ENCODE peak calls at places on chromosomes 4 and X, in eight cellular contexts. D is mammary epithelial cell, J is cardiac muscle cell, Z is fibroblast of the aortic adventitia, Q is heart left ventricle, Y is tibial nerve, X is fibroblast of lung, R is mucosa of descending colon. S is an unnamed sample.
A peak's percentile ranks its signal among the peaks of the same experiment; 100 is the strongest.

GRCh38 chr4:36502350-36502749 is 220.9 kb downstream of the DTHD1 start:
- DNase-seq in Q (no peak), Z (no peak), J (no peak), X (no peak), D (peak; percentile 27), R (no peak), Y (no peak), S (no peak)

GRCh38 chr4:143555676-143556075 is 42.2 kb downstream of the SMARCA5 start:
- DNase-seq in R (no peak), X (no peak), Y (no peak), D (peak; percentile 8), Z (no peak), J (no peak), Q (no peak), S (no peak)

GRCh38 chr4:141654098-141654497 is 17.7 kb downstream of the IL15 start:
- DNase-seq in R (no peak), Y (no peak), Q (peak; percentile 44), Z (peak; percentile 89), X (peak; percentile 86), J (peak; percentile 30), D (no peak), S (no peak)

GRCh38 chrX:131316260-131316659 is 27.2 kb upstream of the IGSF1 start:
- DNase-seq in R (no peak), Q (no peak), Y (no peak), Z (no peak), X (no peak), J (no peak), D (no peak), S (no peak)

GRCh38 chr4:8710416-8710815 is 117.9 kb downstream of the CPZ start:
- DNase-seq in D (no peak), Y (no peak), X (no peak), Q (no peak), R (peak; percentile 41), Z (no peak), J (no peak), S (no peak)

GRCh38 chrX:118975831-118976598 is 1.6 kb downstream of the LONRF3 start:
- DNase-seq in Z (peak; percentile 11), D (no peak), X (peak; percentile 15), Y (peak; percentile 65), Q (peak; percentile 72), J (peak; percentile 10), R (peak; percentile 81), S (no peak)

GRCh38 chrX:151902813-151903591 is 9.7 kb upstream of the MAGEA4 start:
- DNase-seq in J (no peak), R (no peak), Y (peak; percentile 10), D (peak; percentile 71), Z (peak; percentile 87), Q (peak; percentile 52), X (peak; percentile 93), S (peak; percentile 50)

GRCh38 chr4:163554870-163555465 is 60.5 kb downstream of the TMA16 start:
- DNase-seq in Y (no peak), J (peak; percentile 31), Q (no peak), Z (peak; percentile 51), R (no peak), D (peak; percentile 8), X (no peak), S (no peak)

GRCh38 chrX:145843196-145843595 is 25.6 kb downstream of the SLITRK2 start:
- DNase-seq in J (peak; percentile 53), D (no peak), Z (no peak), Y (no peak), R (no peak), X (no peak), Q (no peak), S (no peak)

GRCh38 chr4:90198086-90198847 is 71.1 kb downstream of the CCSER1 start:
- DNase-seq in Z (no peak), J (no peak), Q (no peak), X (peak; percentile 1), D (peak; percentile 2), Y (no peak), R (no peak), S (no peak)

GRCh38 chr4:87979810-87980209 is 4.3 kb downstream of the SPP1 start:
- DNase-seq in R (no peak), J (no peak), Q (no peak), D (no peak), X (no peak), Z (no peak), Y (no peak), S (no peak)

GRCh38 chrX:39576081-39576701 is 521.6 kb downstream of the BCOR start:
- DNase-seq in X (peak; percentile 10), Y (no peak), Q (no peak), D (no peak), J (peak; percentile 20), R (no peak), Z (no peak), S (no peak)

GRCh38 chr4:41177016-41177415 is 37.3 kb downstream of the APBB2 start:
- DNase-seq in D (peak; percentile 72), Z (peak; percentile 74), Q (no peak), X (peak; percentile 89), R (no peak), Y (no peak), J (no peak), S (no peak)

GRCh38 chr4:27791640-27792039 is 931.0 kb downstream of the STIM2 start:
- DNase-seq in X (peak; percentile 61), Z (peak; percentile 30), R (no peak), Q (no peak), Y (no peak), J (no peak), D (peak; percentile 48), S (no peak)

GRCh38 chr4:37667197-37668100 is 18.7 kb downstream of the RELL1 start:
- DNase-seq in Z (peak; percentile 51), D (no peak), Y (no peak), X (no peak), J (no peak), Q (no peak), R (no peak), S (no peak)

GRCh38 chr4:7463584-7464258 is 29.0 kb upstream of the PSAPL1 start:
- DNase-seq in D (no peak), Z (no peak), Q (no peak), J (no peak), R (no peak), X (peak; percentile 19), Y (peak; percentile 10), S (no peak)

GRCh38 chr4:155085843-155086530 is 122.4 kb upstream of the NPY2R start:
- DNase-seq in X (peak; percentile 58), D (peak; percentile 33), Q (no peak), J (no peak), Y (no peak), R (no peak), Z (peak; percentile 77), S (no peak)

DNA sequence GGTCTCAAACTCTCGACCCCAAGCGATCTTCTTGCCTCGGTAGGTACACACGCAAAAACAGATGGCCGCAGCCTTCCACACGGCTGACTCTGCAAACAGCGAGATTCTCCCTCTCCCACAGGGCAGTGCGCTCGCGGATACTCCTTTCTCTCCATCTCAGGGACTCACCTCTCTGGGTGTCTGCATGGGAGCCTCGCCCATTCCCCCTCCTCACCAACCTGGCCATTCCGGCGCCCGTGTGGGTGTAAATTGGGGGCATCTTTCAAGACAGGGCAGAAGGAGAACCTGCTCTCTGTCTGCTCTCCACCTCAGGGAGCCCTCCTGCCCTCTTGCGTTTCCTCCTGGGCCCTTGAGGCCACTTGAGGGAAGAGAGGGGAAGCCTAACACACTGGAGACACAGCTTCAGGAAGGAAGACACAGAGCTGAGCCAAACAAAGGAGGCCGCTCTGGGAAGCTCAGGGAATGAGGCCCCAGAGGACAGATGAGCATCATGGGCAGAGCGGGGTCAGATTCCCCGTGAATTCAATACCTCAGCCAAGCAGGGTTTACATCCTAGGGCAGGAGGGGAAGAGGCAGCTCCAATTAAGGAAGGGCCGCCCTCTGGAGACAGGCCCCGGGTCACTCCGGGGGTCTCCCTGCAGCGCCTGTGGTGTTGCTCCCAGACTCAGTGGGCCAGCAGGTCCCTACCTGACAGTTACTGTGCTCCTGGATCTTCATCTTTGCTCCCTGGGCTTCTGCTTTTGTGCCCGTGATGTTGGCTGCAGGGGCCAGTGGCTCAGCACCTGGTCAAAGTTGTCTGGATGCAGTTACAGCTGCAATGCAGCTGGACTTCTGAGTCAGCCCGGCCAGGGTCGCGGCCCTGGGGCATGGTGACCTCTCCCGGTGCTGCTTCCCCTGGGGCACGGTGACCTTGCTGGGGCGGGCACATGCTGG is 4.2 kb downstream of the CTAG2 start:
- DNase-seq in R (no peak), Y (no peak), D (no peak), Z (no peak), X (no peak), Q (no peak), J (no peak), S (no peak)
- TF ChIP-seq CTCF in R (no peak), Y (no peak), D (no peak), Z (no peak), X (no peak), Q (no peak), J (no peak), S (no peak)

GRCh38 chr4:2842667-2843022 is 999 bp upstream of the ADD1 start:
- DNase-seq in Z (no peak), R (no peak), D (no peak), X (peak; percentile 10), Q (no peak), Y (no peak), J (no peak), S (no peak)
- TF ChIP-seq CTCF in Z (no peak), R (no peak), D (no peak), X (no peak), Q (no peak), Y (no peak), J (no peak), S (no peak)

GRCh38 chrX:47885501-47885900 is 48.8 kb downstream of the ZNF81 start:
- DNase-seq in Z (no peak), Q (no peak), D (no peak), R (no peak), J (no peak), X (no peak), Y (no peak), S (no peak)

GRCh38 chrX:47879447-47879846 is 42.7 kb downstream of the ZNF81 start:
- DNase-seq in X (no peak), Q (no peak), D (no peak), R (no peak), J (no peak), Y (no peak), Z (no peak), S (no peak)

GRCh38 chrX:47877327-47877726 is 40.6 kb downstream of the ZNF81 start:
- DNase-seq in Z (no peak), X (no peak), R (no peak), J (no peak), Y (no peak), D (no peak), Q (no peak), S (no peak)

GRCh38 chrX:47878198-47878597 is 41.5 kb downstream of the ZNF81 start:
- DNase-seq in X (no peak), Q (no peak), Z (no peak), Y (no peak), J (no peak), R (no peak), D (no peak), S (no peak)

DNA sequence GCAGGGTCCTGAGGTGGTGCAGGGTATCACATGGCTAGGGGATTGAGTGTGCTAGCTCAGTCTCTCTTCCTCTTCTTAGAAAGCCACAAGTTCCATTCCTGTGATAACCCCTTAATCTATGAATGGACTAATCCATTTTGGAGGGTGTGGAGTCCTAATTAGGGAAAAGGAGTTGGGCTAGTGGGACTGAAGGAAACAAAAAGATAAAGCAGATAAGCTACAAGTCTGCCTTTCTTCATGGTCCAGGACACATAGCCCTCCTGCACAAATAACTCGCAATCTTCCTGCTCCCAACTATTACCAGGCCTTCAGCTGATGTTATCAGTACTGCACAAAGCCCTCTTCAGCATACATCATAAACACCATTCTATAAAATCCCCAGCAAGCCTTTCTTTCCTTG is 44.2 kb downstream of the ZNF81 start:
- DNase-seq in Z (no peak), D (no peak), Q (no peak), Y (no peak), R (no peak), X (no peak), J (no peak), S (no peak)
- TF ChIP-seq CTCF in Z (no peak), D (no peak), Q (no peak), Y (no peak), R (no peak), X (no peak), J (no peak), S (no peak)

GRCh38 chr4:98113005-98113404 is 30.3 kb downstream of the STPG2 start:
- DNase-seq in J (peak; percentile 48), Y (no peak), Z (peak; percentile 34), D (peak; percentile 17), X (peak; percentile 26), R (no peak), Q (peak; percentile 23), S (no peak)
- TF ChIP-seq CTCF in J (peak; percentile 26), Y (no peak), Z (peak; percentile 23), D (peak; percentile 42), X (peak; percentile 20), R (no peak), Q (peak; percentile 30), S (peak; percentile 27)